ENCODE peak calls at places on chromosome 1, in ten cellular contexts. G is activated CD4-positive, alpha-beta memory T cell treated with anti-CD3 and anti-CD28 coated beads, Interleukin-2, amount 10 ng/mL, durations not matched to agents 7 days and 5 days; X is head of caudate nucleus; A is ELF-1; E is H54; S is IMR-90; V is endodermal cell; C is H4; D is cardiac muscle cell; Q is fibroblast of lung. Y is an unnamed sample.

GRCh38 chr1:228377664-228378452 is 28.8 kb downstream of the TRIM11 start:
- DNase-seq in S (no peak), Q (no peak), C (no peak), E (no peak), A (no peak), X (no peak), V (no peak), D (no peak), G (no peak), Y (no peak)

GRCh38 chr1:20717452-20718342 is at the start of gene KIF17:
- DNase-seq in X (peak; percentile 91), D (peak; percentile 86), E (no peak), V (peak; percentile 91), Q (peak; percentile 69), C (no peak), G (peak; percentile 72), A (peak; percentile 66), S (peak; percentile 72), Y (peak; percentile 78)

GRCh38 chr1:18999287-18999852 is 42.9 kb upstream of the IFFO2 start:
- DNase-seq in S (peak; percentile 46), V (no peak), Q (peak; percentile 59), A (no peak), G (no peak), E (no peak), C (no peak), D (no peak), X (no peak), Y (no peak)

GRCh38 chr1:8332806-8333205 is 14.9 kb downstream of the SLC45A1 start:
- DNase-seq in S (no peak), A (no peak), V (no peak), C (no peak), Q (no peak), G (no peak), X (no peak), D (no peak), E (no peak), Y (no peak)

GRCh38 chr1:226960944-226961765 is 21.1 kb downstream of the COQ8A start:
- DNase-seq in Q (no peak), C (no peak), S (no peak), A (no peak), E (no peak), X (no peak), G (no peak), D (no peak), V (no peak), Y (no peak)

GRCh38 chr1:19975423-19976193 is 3.8 kb downstream of the PLA2G2A start:
- DNase-seq in E (no peak), S (no peak), X (no peak), A (no peak), G (peak; percentile 8), C (no peak), Q (no peak), D (no peak), V (no peak), Y (no peak)

GRCh38 chr1:203273869-203274602 is 31.3 kb upstream of the BTG2 start:
- DNase-seq in D (no peak), G (no peak), C (no peak), V (no peak), X (peak; percentile 80), Q (no peak), S (no peak), A (no peak), E (no peak), Y (no peak)

GRCh38 chr1:17792421-17792820 is 37.3 kb downstream of the ACTL8 start:
- DNase-seq in X (no peak), G (no peak), D (no peak), C (no peak), A (no peak), S (no peak), V (no peak), Q (no peak), E (no peak), Y (no peak)

GRCh38 chr1:113875714-113876113 is 4.2 kb upstream of the PTPN22 start:
- DNase-seq in Q (peak; percentile 20), C (no peak), S (no peak), X (no peak), D (no peak), V (no peak), G (no peak), A (no peak), E (no peak), Y (no peak)

GRCh38 chr1:172180886-172181285 is 239.6 kb upstream of the C1orf105 start:
- DNase-seq in X (peak; percentile 61), C (peak; percentile 20), S (peak; percentile 70), V (no peak), A (no peak), G (peak; percentile 59), Q (peak; percentile 54), D (no peak), E (no peak), Y (peak; percentile 25)

GRCh38 chr1:45508295-45509151 is 8.4 kb downstream of the MMACHC start:
- DNase-seq in E (no peak), S (no peak), D (no peak), G (no peak), C (peak; percentile 31), V (peak; percentile 65), Q (no peak), A (no peak), X (no peak), Y (no peak)

GRCh38 chr1:217506878-217507277 is 124.0 kb downstream of the GPATCH2 start:
- DNase-seq in V (no peak), Q (peak; percentile 38), C (no peak), S (peak; percentile 60), X (no peak), D (no peak), E (no peak), G (no peak), A (no peak), Y (no peak)

GRCh38 chr1:234902774-234903173 is 225.9 kb downstream of the TOMM20 start:
- DNase-seq in E (no peak), D (no peak), S (no peak), G (no peak), C (no peak), A (no peak), V (no peak), X (no peak), Q (no peak), Y (no peak)

GRCh38 chr1:966603-967295 is 467 bp downstream of the PLEKHN1 start:
- DNase-seq in Q (peak; percentile 66), S (peak; percentile 50), E (peak; percentile 86), A (peak; percentile 55), X (peak; percentile 60), C (peak; percentile 80), V (peak; percentile 87), G (peak; percentile 87), D (peak; percentile 56), Y (no peak)

GRCh38 chr1:16180291-16180824 is 24.5 kb upstream of the EPHA2 start:
- DNase-seq in X (no peak), Q (peak; percentile 73), V (no peak), D (no peak), G (no peak), A (no peak), E (no peak), S (peak; percentile 67), C (no peak), Y (no peak)

GRCh38 chr1:84585803-84586202 is 11.6 kb upstream of the CTBS start:
- DNase-seq in S (no peak), D (no peak), G (no peak), C (no peak), X (no peak), V (no peak), E (no peak), A (no peak), Q (no peak), Y (no peak)

Y was measured in memory B cell.